ENCODE peak calls at places on chromosomes 6 and 20, in four cellular contexts. One of them, this sample, is unnamed.

GRCh38 chr6:13194852-13195251 is 133.5 kb downstream of the TBC1D7 start:
- DNase-seq in CD4-positive, CD25-positive, alpha-beta regulatory T cell: no peak
- DNase-seq in GM23338: peak
- DNase-seq in A673: peak
- DNase-seq in this sample: no peak

GRCh38 chr6:48775157-48775556 is 664.2 kb upstream of the PTCHD4 start:
- DNase-seq in CD4-positive, CD25-positive, alpha-beta regulatory T cell: no peak
- DNase-seq in GM23338: no peak
- DNase-seq in A673: no peak
- DNase-seq in this sample: no peak

GRCh38 chr20:23199356-23199755 is 113.2 kb upstream of the CD93 start:
- DNase-seq in CD4-positive, CD25-positive, alpha-beta regulatory T cell: no peak
- DNase-seq in GM23338: no peak
- DNase-seq in A673: no peak
- DNase-seq in this sample: no peak

GRCh38 chr6:129852257-129852858 is 8.8 kb downstream of the TMEM244 start:
- DNase-seq in CD4-positive, CD25-positive, alpha-beta regulatory T cell: no peak
- DNase-seq in GM23338: no peak
- DNase-seq in A673: peak
- DNase-seq in this sample: no peak

GRCh38 chr20:3908667-3909066 is 19.5 kb downstream of the PANK2 start:
- DNase-seq in CD4-positive, CD25-positive, alpha-beta regulatory T cell: no peak
- DNase-seq in GM23338: no peak
- DNase-seq in A673: no peak
- DNase-seq in this sample: no peak

GRCh38 chr6:118581489-118581959 is 33.4 kb downstream of the PLN start:
- DNase-seq in CD4-positive, CD25-positive, alpha-beta regulatory T cell: no peak
- DNase-seq in GM23338: no peak
- DNase-seq in A673: peak
- DNase-seq in this sample: no peak

GRCh38 chr6:21022343-21023107 is 488.3 kb downstream of the CDKAL1 start:
- DNase-seq in CD4-positive, CD25-positive, alpha-beta regulatory T cell: no peak
- DNase-seq in GM23338: peak
- DNase-seq in A673: no peak
- DNase-seq in this sample: no peak

GRCh38 chr6:145783796-145784195 is 30.8 kb downstream of the FBXO30 start:
- DNase-seq in CD4-positive, CD25-positive, alpha-beta regulatory T cell: no peak
- DNase-seq in GM23338: no peak
- DNase-seq in A673: peak
- DNase-seq in this sample: no peak

GRCh38 chr6:11911535-11911934 is 100.6 kb upstream of the HIVEP1 start:
- DNase-seq in CD4-positive, CD25-positive, alpha-beta regulatory T cell: no peak
- DNase-seq in GM23338: no peak
- DNase-seq in A673: no peak
- DNase-seq in this sample: no peak

GRCh38 chr20:33568378-33569289 is 78.7 kb downstream of the CBFA2T2 start:
- DNase-seq in CD4-positive, CD25-positive, alpha-beta regulatory T cell: no peak
- DNase-seq in GM23338: peak
- DNase-seq in A673: peak
- DNase-seq in this sample: peak

GRCh38 chr6:39102024-39102820 is 12.8 kb downstream of the SAYSD1 start:
- DNase-seq in CD4-positive, CD25-positive, alpha-beta regulatory T cell: no peak
- DNase-seq in GM23338: peak
- DNase-seq in A673: no peak
- DNase-seq in this sample: no peak

GRCh38 chr20:37511605-37512275 is 9.3 kb upstream of the NNAT start:
- DNase-seq in CD4-positive, CD25-positive, alpha-beta regulatory T cell: no peak
- DNase-seq in GM23338: no peak
- DNase-seq in A673: no peak
- DNase-seq in this sample: no peak

GRCh38 chr6:38719358-38719757 is 4.2 kb downstream of the DNAH8 start:
- DNase-seq in CD4-positive, CD25-positive, alpha-beta regulatory T cell: no peak
- DNase-seq in GM23338: no peak
- DNase-seq in A673: no peak
- DNase-seq in this sample: no peak

GRCh38 chr20:32368930-32369329 is 10.8 kb downstream of the ASXL1 start:
- DNase-seq in CD4-positive, CD25-positive, alpha-beta regulatory T cell: no peak
- DNase-seq in GM23338: peak
- DNase-seq in A673: no peak
- DNase-seq in this sample: no peak

GRCh38 chr6:168385380-168385779 is 55.6 kb upstream of the SMOC2 start:
- DNase-seq in CD4-positive, CD25-positive, alpha-beta regulatory T cell: no peak
- DNase-seq in GM23338: no peak
- DNase-seq in A673: peak
- DNase-seq in this sample: no peak

GRCh38 chr6:66068907-66069306 is 361.9 kb upstream of the EYS start:
- DNase-seq in CD4-positive, CD25-positive, alpha-beta regulatory T cell: no peak
- DNase-seq in GM23338: no peak
- DNase-seq in A673: no peak
- DNase-seq in this sample: no peak

GRCh38 chr6:117733341-117733740 is 58.1 kb downstream of the NUS1 start:
- DNase-seq in CD4-positive, CD25-positive, alpha-beta regulatory T cell: no peak
- DNase-seq in GM23338: no peak
- DNase-seq in A673: peak
- DNase-seq in this sample: no peak

GRCh38 chr20:24634855-24635254 is 165.4 kb downstream of the SYNDIG1 start:
- DNase-seq in CD4-positive, CD25-positive, alpha-beta regulatory T cell: no peak
- DNase-seq in GM23338: peak
- DNase-seq in A673: peak
- DNase-seq in this sample: peak

GRCh38 chr6:111888928-111889696 is 15.9 kb upstream of the FYN start:
- DNase-seq in CD4-positive, CD25-positive, alpha-beta regulatory T cell: no peak
- DNase-seq in GM23338: peak
- DNase-seq in A673: peak
- DNase-seq in this sample: peak

GRCh38 chr20:19783966-19784401 is 25.9 kb downstream of the RIN2 start:
- DNase-seq in CD4-positive, CD25-positive, alpha-beta regulatory T cell: no peak
- DNase-seq in GM23338: no peak
- DNase-seq in A673: no peak
- DNase-seq in this sample: no peak

GRCh38 chr20:53291548-53291947 is 302.1 kb downstream of the ZNF217 start:
- DNase-seq in CD4-positive, CD25-positive, alpha-beta regulatory T cell: no peak
- DNase-seq in GM23338: peak
- DNase-seq in A673: peak
- DNase-seq in this sample: no peak

GRCh38 chr6:53359843-53360834 is 11.4 kb upstream of the ELOVL5 start:
- DNase-seq in CD4-positive, CD25-positive, alpha-beta regulatory T cell: no peak
- DNase-seq in GM23338: no peak
- DNase-seq in A673: no peak
- DNase-seq in this sample: no peak

GRCh38 chr6:5681480-5681879 is 325.2 kb downstream of the NRN1 start:
- DNase-seq in CD4-positive, CD25-positive, alpha-beta regulatory T cell: no peak
- DNase-seq in GM23338: no peak
- DNase-seq in A673: no peak
- DNase-seq in this sample: no peak

GRCh38 chr6:166417285-166417691 is 34.5 kb upstream of the MPC1 start:
- DNase-seq in CD4-positive, CD25-positive, alpha-beta regulatory T cell: peak
- DNase-seq in GM23338: no peak
- DNase-seq in A673: no peak
- DNase-seq in this sample: no peak

GRCh38 chr6:5736016-5736738 is 270.5 kb downstream of the NRN1 start:
- DNase-seq in CD4-positive, CD25-positive, alpha-beta regulatory T cell: no peak
- DNase-seq in GM23338: no peak
- DNase-seq in A673: no peak
- DNase-seq in this sample: no peak

GRCh38 chr6:13431861-13432465 is 55.4 kb downstream of the GFOD1 start:
- DNase-seq in CD4-positive, CD25-positive, alpha-beta regulatory T cell: no peak
- DNase-seq in GM23338: no peak
- DNase-seq in A673: no peak
- DNase-seq in this sample: no peak

GRCh38 chr20:7622399-7622961 is 317.8 kb downstream of the HAO1 start:
- DNase-seq in CD4-positive, CD25-positive, alpha-beta regulatory T cell: no peak
- DNase-seq in GM23338: no peak
- DNase-seq in A673: no peak
- DNase-seq in this sample: no peak

GRCh38 chr6:49906511-49906910 is 40.2 kb upstream of the CRISP1 start:
- DNase-seq in CD4-positive, CD25-positive, alpha-beta regulatory T cell: no peak
- DNase-seq in GM23338: no peak
- DNase-seq in A673: no peak
- DNase-seq in this sample: peak

GRCh38 chr20:21183722-21184121 is 57.8 kb downstream of the KIZ start:
- DNase-seq in CD4-positive, CD25-positive, alpha-beta regulatory T cell: no peak
- DNase-seq in GM23338: no peak
- DNase-seq in A673: no peak
- DNase-seq in this sample: peak

GRCh38 chr6:65979120-65979519 is 272.1 kb upstream of the EYS start:
- DNase-seq in CD4-positive, CD25-positive, alpha-beta regulatory T cell: no peak
- DNase-seq in GM23338: no peak
- DNase-seq in A673: no peak
- DNase-seq in this sample: no peak

GRCh38 chr6:109454483-109455160 is 950 bp downstream of the MICAL1 start:
- DNase-seq in CD4-positive, CD25-positive, alpha-beta regulatory T cell: peak
- DNase-seq in GM23338: peak
- DNase-seq in A673: peak
- DNase-seq in this sample: peak

GRCh38 chr20:4726710-4727391 is 5.1 kb downstream of the PRND start:
- DNase-seq in CD4-positive, CD25-positive, alpha-beta regulatory T cell: peak
- DNase-seq in GM23338: no peak
- DNase-seq in A673: peak
- DNase-seq in this sample: no peak

GRCh38 chr6:137389150-137389664 is 105.0 kb downstream of the OLIG3 start:
- DNase-seq in CD4-positive, CD25-positive, alpha-beta regulatory T cell: peak
- DNase-seq in GM23338: no peak
- DNase-seq in A673: peak
- DNase-seq in this sample: no peak
- H3K27ac ChIP-seq in CD4-positive, CD25-positive, alpha-beta regulatory T cell: peak
- H3K27ac ChIP-seq in GM23338: no peak
- H3K27ac ChIP-seq in A673: no peak
- H3K27ac ChIP-seq in this sample: no peak

DNA sequence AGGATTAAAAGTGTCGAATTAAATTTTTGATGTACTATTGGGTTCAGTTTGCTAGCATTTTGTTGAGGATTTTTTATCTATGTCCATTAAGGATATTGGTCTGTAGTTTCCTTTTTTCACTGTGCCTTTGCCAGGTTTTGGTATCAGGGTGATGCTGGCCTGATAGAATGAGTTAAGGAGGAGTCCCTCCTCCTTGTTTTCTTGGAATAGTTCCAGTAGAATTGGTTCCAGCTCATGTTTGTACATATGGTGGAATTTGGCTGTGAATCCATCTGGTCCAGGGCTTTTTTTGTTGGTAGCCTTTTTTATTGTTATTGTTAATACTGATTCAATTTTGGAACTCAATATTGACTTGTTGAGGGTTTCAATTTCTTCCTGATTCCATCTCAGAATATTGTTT is 141.8 kb downstream of the SIM1 start:
- DNase-seq in CD4-positive, CD25-positive, alpha-beta regulatory T cell: no peak
- DNase-seq in GM23338: no peak
- DNase-seq in A673: no peak
- DNase-seq in this sample: no peak
- H3K4me3 ChIP-seq in CD4-positive, CD25-positive, alpha-beta regulatory T cell: no peak
- H3K4me3 ChIP-seq in GM23338: no peak
- H3K4me3 ChIP-seq in A673: no peak
- H3K4me3 ChIP-seq in this sample: no peak

DNA sequence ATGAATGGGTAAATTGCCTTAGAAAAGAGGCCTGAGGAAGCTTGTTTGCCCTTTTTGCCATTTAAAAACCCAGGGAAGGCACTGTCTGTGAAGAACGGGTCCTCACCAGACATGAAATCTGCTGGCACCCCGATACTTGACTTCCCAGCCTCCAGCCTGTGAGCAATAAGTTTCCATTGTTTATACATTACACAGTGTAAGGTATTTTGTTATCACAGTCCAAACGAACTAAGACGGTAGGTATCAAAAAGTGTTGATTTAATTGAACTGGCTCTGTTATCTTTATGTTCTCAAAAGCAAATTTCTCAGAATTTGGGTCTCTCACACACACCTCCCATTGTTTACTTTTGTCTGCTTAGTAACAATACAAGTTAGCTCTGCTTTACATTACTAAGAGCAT is 181.1 kb upstream of the MARCKS start:
- DNase-seq in CD4-positive, CD25-positive, alpha-beta regulatory T cell: no peak
- DNase-seq in GM23338: no peak
- DNase-seq in A673: no peak
- DNase-seq in this sample: no peak
- H3K27ac ChIP-seq in CD4-positive, CD25-positive, alpha-beta regulatory T cell: no peak
- H3K27ac ChIP-seq in GM23338: no peak
- H3K27ac ChIP-seq in A673: no peak
- H3K27ac ChIP-seq in this sample: no peak

DNA sequence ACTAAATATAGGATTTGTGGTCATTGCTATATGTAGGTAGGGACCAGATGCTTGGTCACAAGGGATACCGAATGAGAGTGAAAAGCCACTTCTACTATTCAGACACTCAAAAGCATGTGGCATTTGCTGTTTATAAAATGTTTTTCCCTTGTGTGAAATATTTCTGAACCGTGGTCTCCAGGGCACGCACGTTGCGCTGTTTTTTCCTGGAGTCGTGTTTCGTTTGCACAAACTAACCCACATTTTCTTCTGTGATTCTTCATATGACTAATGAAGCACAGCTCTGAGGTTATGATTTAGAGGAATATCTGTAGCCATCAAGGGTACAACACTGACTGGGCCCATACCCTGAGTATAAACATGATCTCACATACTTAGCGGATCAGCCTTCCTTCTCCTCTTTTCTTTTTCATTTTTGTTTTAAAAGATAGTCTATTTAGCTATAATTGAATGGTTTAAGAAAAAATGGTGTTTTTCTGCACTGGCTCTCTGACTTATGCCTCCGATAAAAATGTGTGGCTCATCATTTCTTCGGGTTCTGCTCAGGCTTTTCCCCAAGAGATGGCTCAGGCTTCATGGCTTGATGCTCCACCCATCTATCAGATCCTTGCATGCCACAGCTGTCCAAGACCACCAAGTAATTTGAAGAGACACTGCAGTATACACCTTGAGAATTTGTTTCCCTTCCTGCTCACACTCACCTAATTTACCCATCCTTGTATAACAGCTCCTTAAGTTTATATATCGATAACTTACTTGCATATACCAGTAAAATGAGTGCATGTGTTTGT is 59.9 kb upstream of the HBS1L start:
- DNase-seq in CD4-positive, CD25-positive, alpha-beta regulatory T cell: no peak
- DNase-seq in GM23338: no peak
- DNase-seq in A673: no peak
- DNase-seq in this sample: no peak
- H3K4me3 ChIP-seq in CD4-positive, CD25-positive, alpha-beta regulatory T cell: peak
- H3K4me3 ChIP-seq in GM23338: no peak
- H3K4me3 ChIP-seq in A673: no peak
- H3K4me3 ChIP-seq in this sample: no peak

GRCh38 chr6:90575267-90575666 is 11.6 kb downstream of the MAP3K7 start:
- DNase-seq in CD4-positive, CD25-positive, alpha-beta regulatory T cell: no peak
- DNase-seq in GM23338: peak
- DNase-seq in A673: no peak
- DNase-seq in this sample: no peak
- H3K27ac ChIP-seq in CD4-positive, CD25-positive, alpha-beta regulatory T cell: no peak
- H3K27ac ChIP-seq in GM23338: no peak
- H3K27ac ChIP-seq in A673: no peak
- H3K27ac ChIP-seq in this sample: no peak

This sample was measured in dorsolateral prefrontal cortex.